ENCODE peak calls at places on chromosomes 1 and 21, in six cellular contexts. C is effector memory CD4-positive, alpha-beta T cell; I is skeletal muscle cell; V is right cardiac atrium; J is naive B cell; L is AG08396. A is an unnamed sample.

GRCh38 chr1:211641942-211642341 is 33.5 kb downstream of the NEK2 start:
- DNase-seq in C (no peak), I (no peak), V (no peak), J (no peak), L (no peak), A (no peak)

GRCh38 chr1:24236170-24237045 is 49.3 kb upstream of the IFNLR1 start:
- DNase-seq in C (no peak), I (peak), V (no peak), J (no peak), L (peak), A (no peak)

GRCh38 chr1:161958425-161958824 is 65.2 kb downstream of the OLFML2B start:
- DNase-seq in C (no peak), I (no peak), V (no peak), J (no peak), L (no peak), A (no peak)

GRCh38 chr1:184152502-184152901 is 101.0 kb downstream of the TSEN15 start:
- DNase-seq in C (no peak), I (peak), V (peak), J (no peak), L (peak), A (peak)

GRCh38 chr1:12477936-12478611 is 139.9 kb downstream of the DHRS3 start:
- DNase-seq in C (no peak), I (peak), V (peak), J (no peak), L (peak), A (peak)

GRCh38 chr21:38660333-38661295 is 145.1 kb upstream of the ETS2 start:
- DNase-seq in C (no peak), I (no peak), V (peak), J (no peak), L (no peak), A (peak)

GRCh38 chr1:22751124-22751531 is 40.5 kb downstream of the EPHB2 start:
- DNase-seq in C (no peak), I (no peak), V (no peak), J (no peak), L (no peak), A (no peak)

GRCh38 chr1:114145504-114146160 is 8.0 kb downstream of the SYT6 start:
- DNase-seq in C (no peak), I (no peak), V (no peak), J (no peak), L (no peak), A (no peak)

GRCh38 chr21:31235671-31236450 is 108.2 kb downstream of the TIAM1 start:
- DNase-seq in C (no peak), I (no peak), V (no peak), J (no peak), L (no peak), A (no peak)

GRCh38 chr1:100530901-100531487 is 6.9 kb upstream of the GPR88 start:
- DNase-seq in C (no peak), I (peak), V (peak), J (no peak), L (peak), A (no peak)

GRCh38 chr1:184189361-184189760 is 137.8 kb downstream of the TSEN15 start:
- DNase-seq in C (no peak), I (no peak), V (no peak), J (no peak), L (no peak), A (no peak)

GRCh38 chr1:91732291-91732953 is 153.5 kb downstream of the TGFBR3 start:
- DNase-seq in C (no peak), I (peak), V (no peak), J (no peak), L (peak), A (no peak)

GRCh38 chr1:40743860-40744259 is 39.7 kb upstream of the KCNQ4 start:
- DNase-seq in C (no peak), I (no peak), V (no peak), J (no peak), L (no peak), A (no peak)

GRCh38 chr1:116686723-116687368 is 19.3 kb upstream of the IGSF3 start:
- DNase-seq in C (no peak), I (no peak), V (no peak), J (no peak), L (no peak), A (no peak)

GRCh38 chr1:100219457-100219856 is 30.2 kb downstream of the DBT start:
- DNase-seq in C (no peak), I (no peak), V (no peak), J (no peak), L (no peak), A (no peak)

GRCh38 chr21:45582128-45582527 is 39.9 kb upstream of the SLC19A1 start:
- DNase-seq in C (no peak), I (no peak), V (peak), J (no peak), L (no peak), A (no peak)

GRCh38 chr1:200659269-200659668 is 10.4 kb downstream of the DDX59 start:
- DNase-seq in C (no peak), I (no peak), V (no peak), J (no peak), L (peak), A (no peak)

GRCh38 chr21:35096959-35097358 is 47.9 kb upstream of the RUNX1 start:
- DNase-seq in C (no peak), I (no peak), V (no peak), J (no peak), L (no peak), A (no peak)

GRCh38 chr1:247281001-247281574 is 25.2 kb downstream of the VN1R5 start:
- DNase-seq in C (no peak), I (no peak), V (no peak), J (no peak), L (no peak), A (no peak)

GRCh38 chr1:44947060-44947773 is 39.2 kb downstream of the EIF2B3 start:
- DNase-seq in C (no peak), I (peak), V (peak), J (no peak), L (peak), A (peak)

GRCh38 chr21:41368361-41369104 is 6.7 kb downstream of the MX2 start:
- DNase-seq in C (no peak), I (no peak), V (no peak), J (peak), L (no peak), A (no peak)

GRCh38 chr1:230861970-230862595 is 6.2 kb downstream of the C1orf198 start:
- DNase-seq in C (no peak), I (no peak), V (no peak), J (no peak), L (no peak), A (peak)

GRCh38 chr21:28539623-28539988 is 453.1 kb downstream of the LTN1 start:
- DNase-seq in C (no peak), I (no peak), V (no peak), J (no peak), L (no peak), A (no peak)

GRCh38 chr1:194843077-194843476 is 1656.7 kb upstream of the B3GALT2 start:
- DNase-seq in C (no peak), I (no peak), V (no peak), J (no peak), L (no peak), A (no peak)

GRCh38 chr1:109535481-109535880 is 4.2 kb upstream of the GPR61 start:
- DNase-seq in C (no peak), I (no peak), V (no peak), J (no peak), L (no peak), A (no peak)

GRCh38 chr1:201719812-201720521 is 109.0 kb upstream of the IPO9 start:
- DNase-seq in C (no peak), I (peak), V (peak), J (no peak), L (peak), A (peak)

GRCh38 chr21:37566790-37567725 is 200.5 kb downstream of the DYRK1A start:
- DNase-seq in C (no peak), I (no peak), V (no peak), J (no peak), L (no peak), A (peak)

GRCh38 chr1:205488074-205488723 is 16.3 kb upstream of the CDK18 start:
- DNase-seq in C (peak), I (no peak), V (peak), J (peak), L (peak), A (peak)

GRCh38 chr1:3483801-3484444 is 29.5 kb downstream of the ARHGEF16 start:
- DNase-seq in C (peak), I (no peak), V (no peak), J (peak), L (peak), A (peak)

GRCh38 chr1:228364068-228364705 is 42.4 kb downstream of the TRIM11 start:
- DNase-seq in C (no peak), I (no peak), V (no peak), J (no peak), L (no peak), A (peak)

GRCh38 chr1:58576727-58577675 is at the start of gene TACSTD2:
- DNase-seq in C (no peak), I (no peak), V (peak), J (no peak), L (peak), A (peak)

GRCh38 chr1:59198565-59198964 is 98.3 kb upstream of the FGGY start:
- DNase-seq in C (no peak), I (peak), V (no peak), J (no peak), L (no peak), A (no peak)

GRCh38 chr1:11731719-11732283 is 4.1 kb upstream of the AGTRAP start:
- DNase-seq in C (no peak), I (peak), V (peak), J (no peak), L (peak), A (peak)

GRCh38 chr21:16583567-16583966 is 853.8 kb downstream of the USP25 start:
- DNase-seq in C (no peak), I (no peak), V (no peak), J (no peak), L (no peak), A (no peak)

GRCh38 chr1:41683681-41684500 is 199.4 kb upstream of the EDN2 start:
- DNase-seq in C (no peak), I (no peak), V (no peak), J (no peak), L (no peak), A (no peak)

GRCh38 chr1:24322636-24323177 is 3.5 kb downstream of the GRHL3 start:
- DNase-seq in C (no peak), I (no peak), V (no peak), J (no peak), L (peak), A (no peak)

GRCh38 chr21:33691945-33692594 is 49.8 kb downstream of the ITSN1 start:
- DNase-seq in C (no peak), I (no peak), V (no peak), J (no peak), L (no peak), A (no peak)

A was measured in left cardiac atrium.